ENCODE peak calls at places on chromosomes 3 and 15, in nine cellular contexts. One of them, this sample, is unnamed.

GRCh38 chr3:21979706-21980105 is 228.7 kb upstream of the ZNF385D start:
- DNase-seq in left ventricle myocardium inferior: no peak
- DNase-seq in body of pancreas: no peak
- DNase-seq in fibroblast of pulmonary artery: peak
- DNase-seq in glutamatergic neuron: no peak
- DNase-seq in astrocyte of the cerebellum: peak
- DNase-seq in GM20000: no peak
- DNase-seq in stomach: no peak
- DNase-seq in uterus: no peak
- DNase-seq in this sample: no peak

GRCh38 chr3:119559441-119559963 is at the start of gene CD80:
- DNase-seq in stomach: peak
- DNase-seq in left ventricle myocardium inferior: peak
- DNase-seq in astrocyte of the cerebellum: no peak
- DNase-seq in uterus: no peak
- DNase-seq in glutamatergic neuron: peak
- DNase-seq in fibroblast of pulmonary artery: peak
- DNase-seq in body of pancreas: peak
- DNase-seq in GM20000: peak
- DNase-seq in this sample: peak

GRCh38 chr15:40901053-40901443 is 6.8 kb downstream of the VPS18 start:
- DNase-seq in body of pancreas: no peak
- DNase-seq in uterus: no peak
- DNase-seq in fibroblast of pulmonary artery: no peak
- DNase-seq in stomach: no peak
- DNase-seq in GM20000: no peak
- DNase-seq in astrocyte of the cerebellum: no peak
- DNase-seq in left ventricle myocardium inferior: no peak
- DNase-seq in glutamatergic neuron: no peak
- DNase-seq in this sample: no peak

GRCh38 chr3:158718490-158719170 is 13.6 kb downstream of the RARRES1 start:
- DNase-seq in stomach: no peak
- DNase-seq in uterus: no peak
- DNase-seq in fibroblast of pulmonary artery: peak
- DNase-seq in left ventricle myocardium inferior: no peak
- DNase-seq in astrocyte of the cerebellum: peak
- DNase-seq in GM20000: no peak
- DNase-seq in body of pancreas: no peak
- DNase-seq in glutamatergic neuron: no peak
- DNase-seq in this sample: no peak

GRCh38 chr15:50289749-50290148 is 24.2 kb upstream of the HDC start:
- DNase-seq in fibroblast of pulmonary artery: no peak
- DNase-seq in glutamatergic neuron: no peak
- DNase-seq in astrocyte of the cerebellum: no peak
- DNase-seq in body of pancreas: no peak
- DNase-seq in uterus: no peak
- DNase-seq in left ventricle myocardium inferior: no peak
- DNase-seq in GM20000: no peak
- DNase-seq in stomach: no peak
- DNase-seq in this sample: no peak

GRCh38 chr3:5197470-5198312 is 10.2 kb downstream of the EDEM1 start:
- DNase-seq in stomach: no peak
- DNase-seq in body of pancreas: no peak
- DNase-seq in uterus: no peak
- DNase-seq in glutamatergic neuron: no peak
- DNase-seq in astrocyte of the cerebellum: no peak
- DNase-seq in fibroblast of pulmonary artery: peak
- DNase-seq in left ventricle myocardium inferior: no peak
- DNase-seq in GM20000: peak
- DNase-seq in this sample: no peak

GRCh38 chr3:178310833-178311380 is 225.3 kb upstream of the KCNMB2 start:
- DNase-seq in stomach: no peak
- DNase-seq in uterus: no peak
- DNase-seq in glutamatergic neuron: no peak
- DNase-seq in body of pancreas: no peak
- DNase-seq in left ventricle myocardium inferior: no peak
- DNase-seq in astrocyte of the cerebellum: no peak
- DNase-seq in fibroblast of pulmonary artery: no peak
- DNase-seq in GM20000: no peak
- DNase-seq in this sample: no peak

GRCh38 chr3:127305499-127305898 is 17.7 kb upstream of the PRR20G start:
- DNase-seq in glutamatergic neuron: no peak
- DNase-seq in GM20000: no peak
- DNase-seq in stomach: no peak
- DNase-seq in body of pancreas: no peak
- DNase-seq in left ventricle myocardium inferior: no peak
- DNase-seq in uterus: no peak
- DNase-seq in fibroblast of pulmonary artery: no peak
- DNase-seq in astrocyte of the cerebellum: no peak
- DNase-seq in this sample: no peak

GRCh38 chr3:180250172-180250571 is 213.4 kb upstream of the PEX5L start:
- DNase-seq in fibroblast of pulmonary artery: no peak
- DNase-seq in body of pancreas: no peak
- DNase-seq in GM20000: no peak
- DNase-seq in astrocyte of the cerebellum: no peak
- DNase-seq in stomach: no peak
- DNase-seq in uterus: no peak
- DNase-seq in glutamatergic neuron: no peak
- DNase-seq in left ventricle myocardium inferior: no peak
- DNase-seq in this sample: no peak

GRCh38 chr3:172846706-172847105 is 96.2 kb downstream of the ECT2 start:
- DNase-seq in astrocyte of the cerebellum: peak
- DNase-seq in left ventricle myocardium inferior: no peak
- DNase-seq in GM20000: no peak
- DNase-seq in uterus: no peak
- DNase-seq in fibroblast of pulmonary artery: peak
- DNase-seq in stomach: no peak
- DNase-seq in glutamatergic neuron: no peak
- DNase-seq in body of pancreas: no peak
- DNase-seq in this sample: no peak
- TF ChIP-seq CTCF in astrocyte of the cerebellum: no peak
- TF ChIP-seq CTCF in left ventricle myocardium inferior: no peak
- TF ChIP-seq CTCF in GM20000: no peak
- TF ChIP-seq CTCF in uterus: no peak
- TF ChIP-seq CTCF in fibroblast of pulmonary artery: no peak
- TF ChIP-seq CTCF in stomach: no peak
- TF ChIP-seq CTCF in glutamatergic neuron: no peak
- TF ChIP-seq CTCF in body of pancreas: no peak
- TF ChIP-seq CTCF in this sample: no peak

DNA sequence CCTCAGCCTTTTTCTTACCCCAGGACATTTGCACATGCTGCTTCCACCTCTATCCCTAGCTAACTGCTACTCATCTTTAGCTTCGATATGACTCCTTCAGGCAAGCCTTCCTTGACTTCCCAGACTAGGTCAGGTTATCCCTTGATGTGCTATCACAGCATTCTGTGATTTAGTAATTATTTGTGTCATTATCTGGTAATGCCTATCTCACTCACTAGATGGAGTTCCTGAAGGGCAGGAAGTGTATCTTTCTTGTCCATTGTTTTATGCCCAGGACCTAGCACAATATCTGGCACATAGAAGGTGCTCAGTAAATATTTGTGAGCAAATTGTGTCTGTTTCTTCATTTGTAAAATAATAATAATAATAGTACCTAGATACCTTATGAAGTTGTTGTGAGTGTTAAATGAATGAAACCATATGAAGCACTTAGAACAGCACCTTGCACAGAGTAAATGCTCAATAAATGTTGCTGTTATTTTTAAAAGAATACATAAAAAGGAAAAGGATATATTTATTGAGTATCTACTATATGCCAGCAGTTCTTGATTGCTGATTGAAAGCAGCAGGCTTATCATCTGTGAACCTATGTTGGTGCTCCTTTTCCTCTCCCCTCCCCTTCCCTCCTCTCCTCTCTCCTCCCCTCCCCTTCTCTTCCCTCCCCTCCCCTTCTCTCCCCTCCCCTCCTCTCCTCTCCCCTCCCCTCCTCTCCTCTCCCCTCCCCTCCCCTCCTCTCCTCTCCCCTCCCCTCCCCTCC is 31.5 kb downstream of the SQOR start:
- DNase-seq in stomach: no peak
- DNase-seq in astrocyte of the cerebellum: no peak
- DNase-seq in left ventricle myocardium inferior: no peak
- DNase-seq in GM20000: no peak
- DNase-seq in fibroblast of pulmonary artery: no peak
- DNase-seq in body of pancreas: no peak
- DNase-seq in uterus: no peak
- DNase-seq in glutamatergic neuron: no peak
- DNase-seq in this sample: no peak
- TF ChIP-seq CTCF in stomach: no peak
- TF ChIP-seq CTCF in astrocyte of the cerebellum: no peak
- TF ChIP-seq CTCF in left ventricle myocardium inferior: no peak
- TF ChIP-seq CTCF in GM20000: no peak
- TF ChIP-seq CTCF in fibroblast of pulmonary artery: no peak
- TF ChIP-seq CTCF in body of pancreas: no peak
- TF ChIP-seq CTCF in uterus: no peak
- TF ChIP-seq CTCF in glutamatergic neuron: no peak
- TF ChIP-seq CTCF in this sample: no peak

DNA sequence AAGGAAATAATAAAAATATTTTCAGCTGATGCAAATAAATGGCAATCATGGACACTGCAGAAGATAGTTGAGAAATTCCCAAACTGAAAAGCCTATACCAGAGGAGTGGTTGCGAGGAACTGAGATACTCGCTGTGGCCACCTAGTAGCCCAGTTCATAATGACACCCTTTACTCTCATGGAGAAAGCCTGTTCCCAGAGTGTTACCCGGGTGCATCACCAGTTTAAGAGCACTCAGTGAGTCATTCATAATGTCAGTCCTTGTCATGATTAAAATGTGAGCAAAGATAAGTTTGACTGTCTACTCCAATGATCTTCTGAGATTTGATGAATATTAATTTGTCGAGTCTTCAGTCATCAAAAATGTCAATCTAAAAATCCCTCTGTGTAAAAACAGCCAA is 138.4 kb upstream of the LRRC3B start:
- DNase-seq in fibroblast of pulmonary artery: no peak
- DNase-seq in stomach: no peak
- DNase-seq in GM20000: no peak
- DNase-seq in uterus: no peak
- DNase-seq in left ventricle myocardium inferior: no peak
- DNase-seq in astrocyte of the cerebellum: no peak
- DNase-seq in glutamatergic neuron: peak
- DNase-seq in body of pancreas: no peak
- DNase-seq in this sample: peak
- TF ChIP-seq CTCF in fibroblast of pulmonary artery: no peak
- TF ChIP-seq CTCF in stomach: no peak
- TF ChIP-seq CTCF in GM20000: no peak
- TF ChIP-seq CTCF in uterus: no peak
- TF ChIP-seq CTCF in left ventricle myocardium inferior: no peak
- TF ChIP-seq CTCF in astrocyte of the cerebellum: no peak
- TF ChIP-seq CTCF in glutamatergic neuron: peak
- TF ChIP-seq CTCF in body of pancreas: no peak
- TF ChIP-seq CTCF in this sample: peak

GRCh38 chr15:45110256-45110820 is 3.6 kb downstream of the DUOX2 start:
- DNase-seq in GM20000: no peak
- DNase-seq in astrocyte of the cerebellum: no peak
- DNase-seq in glutamatergic neuron: no peak
- DNase-seq in left ventricle myocardium inferior: no peak
- DNase-seq in uterus: no peak
- DNase-seq in fibroblast of pulmonary artery: no peak
- DNase-seq in body of pancreas: no peak
- DNase-seq in stomach: no peak
- DNase-seq in this sample: no peak
- TF ChIP-seq CTCF in GM20000: no peak
- TF ChIP-seq CTCF in astrocyte of the cerebellum: no peak
- TF ChIP-seq CTCF in glutamatergic neuron: no peak
- TF ChIP-seq CTCF in left ventricle myocardium inferior: no peak
- TF ChIP-seq CTCF in uterus: no peak
- TF ChIP-seq CTCF in fibroblast of pulmonary artery: no peak
- TF ChIP-seq CTCF in body of pancreas: no peak
- TF ChIP-seq CTCF in stomach: no peak
- TF ChIP-seq CTCF in this sample: no peak

GRCh38 chr3:15810702-15811101 is 12.9 kb upstream of the ANKRD28 start:
- DNase-seq in astrocyte of the cerebellum: no peak
- DNase-seq in left ventricle myocardium inferior: no peak
- DNase-seq in glutamatergic neuron: no peak
- DNase-seq in GM20000: peak
- DNase-seq in body of pancreas: no peak
- DNase-seq in uterus: no peak
- DNase-seq in stomach: no peak
- DNase-seq in fibroblast of pulmonary artery: no peak
- DNase-seq in this sample: no peak

GRCh38 chr3:15819576-15819975 is 21.8 kb upstream of the ANKRD28 start:
- DNase-seq in left ventricle myocardium inferior: no peak
- DNase-seq in body of pancreas: no peak
- DNase-seq in GM20000: no peak
- DNase-seq in uterus: no peak
- DNase-seq in fibroblast of pulmonary artery: no peak
- DNase-seq in astrocyte of the cerebellum: no peak
- DNase-seq in stomach: no peak
- DNase-seq in glutamatergic neuron: no peak
- DNase-seq in this sample: no peak

GRCh38 chr3:15812183-15812582 is 14.4 kb upstream of the ANKRD28 start:
- DNase-seq in left ventricle myocardium inferior: no peak
- DNase-seq in astrocyte of the cerebellum: no peak
- DNase-seq in GM20000: peak
- DNase-seq in uterus: no peak
- DNase-seq in glutamatergic neuron: no peak
- DNase-seq in fibroblast of pulmonary artery: peak
- DNase-seq in body of pancreas: no peak
- DNase-seq in stomach: no peak
- DNase-seq in this sample: no peak

GRCh38 chr3:15819043-15819442 is 21.3 kb upstream of the ANKRD28 start:
- DNase-seq in uterus: no peak
- DNase-seq in GM20000: no peak
- DNase-seq in astrocyte of the cerebellum: no peak
- DNase-seq in glutamatergic neuron: no peak
- DNase-seq in left ventricle myocardium inferior: no peak
- DNase-seq in body of pancreas: no peak
- DNase-seq in stomach: no peak
- DNase-seq in fibroblast of pulmonary artery: no peak
- DNase-seq in this sample: no peak

GRCh38 chr3:15815696-15816095 is 17.9 kb upstream of the ANKRD28 start:
- DNase-seq in fibroblast of pulmonary artery: peak
- DNase-seq in astrocyte of the cerebellum: peak
- DNase-seq in glutamatergic neuron: no peak
- DNase-seq in body of pancreas: no peak
- DNase-seq in stomach: no peak
- DNase-seq in uterus: no peak
- DNase-seq in left ventricle myocardium inferior: no peak
- DNase-seq in GM20000: peak
- DNase-seq in this sample: no peak
- TF ChIP-seq CTCF in fibroblast of pulmonary artery: peak
- TF ChIP-seq CTCF in astrocyte of the cerebellum: no peak
- TF ChIP-seq CTCF in glutamatergic neuron: no peak
- TF ChIP-seq CTCF in body of pancreas: peak
- TF ChIP-seq CTCF in stomach: peak
- TF ChIP-seq CTCF in uterus: peak
- TF ChIP-seq CTCF in left ventricle myocardium inferior: peak
- TF ChIP-seq CTCF in GM20000: no peak
- TF ChIP-seq CTCF in this sample: peak

GRCh38 chr15:101049856-101050646 is 130.9 kb downstream of the LRRK1 start:
- DNase-seq in uterus: peak
- DNase-seq in body of pancreas: no peak
- DNase-seq in GM20000: no peak
- DNase-seq in astrocyte of the cerebellum: no peak
- DNase-seq in fibroblast of pulmonary artery: no peak
- DNase-seq in left ventricle myocardium inferior: no peak
- DNase-seq in glutamatergic neuron: peak
- DNase-seq in stomach: peak
- DNase-seq in this sample: no peak
- TF ChIP-seq CTCF in uterus: no peak
- TF ChIP-seq CTCF in body of pancreas: no peak
- TF ChIP-seq CTCF in GM20000: no peak
- TF ChIP-seq CTCF in astrocyte of the cerebellum: no peak
- TF ChIP-seq CTCF in fibroblast of pulmonary artery: no peak
- TF ChIP-seq CTCF in left ventricle myocardium inferior: no peak
- TF ChIP-seq CTCF in glutamatergic neuron: no peak
- TF ChIP-seq CTCF in stomach: no peak
- TF ChIP-seq CTCF in this sample: no peak

GRCh38 chr3:46372492-46373359 is 2.0 kb downstream of the CCR5 start:
- DNase-seq in body of pancreas: no peak
- DNase-seq in left ventricle myocardium inferior: no peak
- DNase-seq in stomach: no peak
- DNase-seq in GM20000: peak
- DNase-seq in uterus: no peak
- DNase-seq in glutamatergic neuron: no peak
- DNase-seq in astrocyte of the cerebellum: peak
- DNase-seq in fibroblast of pulmonary artery: peak
- DNase-seq in this sample: no peak
- TF ChIP-seq CTCF in body of pancreas: peak
- TF ChIP-seq CTCF in left ventricle myocardium inferior: peak
- TF ChIP-seq CTCF in stomach: peak
- TF ChIP-seq CTCF in GM20000: peak
- TF ChIP-seq CTCF in uterus: peak
- TF ChIP-seq CTCF in glutamatergic neuron: no peak
- TF ChIP-seq CTCF in astrocyte of the cerebellum: peak
- TF ChIP-seq CTCF in fibroblast of pulmonary artery: peak
- TF ChIP-seq CTCF in this sample: no peak

This sample was measured in endothelial cell.